ENCODE peak calls at places on chromosomes 13 and 19, in five cellular contexts. C is HepG2, K is K562, J is HCT116, L is GM12878. D is an unnamed sample. For H3K4me1, the result is how much of the 10 kb centered on the place peaks cover.

GRCh38 chr19:29749450-29749849 is 34.4 kb upstream of the C19orf12 start:
- DNase-seq in K (no peak), J (no peak), L (no peak), C (no peak), D (no peak)

GRCh38 chr19:44841255-44841654 is 4.8 kb upstream of the NECTIN2 start:
- DNase-seq in L (no peak), K (no peak), J (no peak), C (no peak), D (no peak)

GRCh38 chr19:12947702-12948596 is 2.3 kb downstream of the RAD23A start:
- DNase-seq in J (no peak), C (no peak), K (peak), L (no peak), D (no peak)

GRCh38 chr19:43639507-43640423 is at the start of gene CADM4:
- DNase-seq in L (no peak), C (no peak), K (peak), J (no peak), D (peak)

GRCh38 chr19:32233885-32234284 is 111.5 kb upstream of the ZNF507 start:
- DNase-seq in J (no peak), L (no peak), C (no peak), K (no peak), D (no peak)

GRCh38 chr13:42497798-42498197 is 76.2 kb upstream of the TNFSF11 start:
- DNase-seq in L (peak), C (no peak), K (no peak), J (no peak), D (no peak)

GRCh38 chr19:5480427-5480836 is 25.2 kb downstream of the ZNRF4 start:
- DNase-seq in L (no peak), K (peak), J (peak), C (peak), D (peak)

GRCh38 chr13:33728271-33729037 is 89.5 kb upstream of the RFC3 start:
- DNase-seq in C (no peak), J (no peak), K (no peak), L (peak), D (no peak)

GRCh38 chr13:113453962-113454361 is 674 bp upstream of the ADPRHL1 start:
- DNase-seq in C (no peak), K (no peak), J (no peak), L (no peak), D (no peak)

GRCh38 chr19:16899566-16900075 is 10.8 kb downstream of the F2RL3 start:
- DNase-seq in K (peak), J (peak), L (no peak), C (peak), D (peak)

GRCh38 chr19:12665281-12665573 is 1.3 kb downstream of the MAN2B1 start:
- DNase-seq in K (no peak), L (peak), C (no peak), J (no peak), D (no peak)

GRCh38 chr13:76864259-76864658 is 21.9 kb downstream of the KCTD12 start:
- DNase-seq in J (no peak), L (no peak), K (no peak), C (no peak), D (no peak)

GRCh38 chr19:48149430-48149829 is 20.7 kb downstream of the LIG1 start:
- DNase-seq in C (no peak), L (no peak), J (no peak), K (no peak), D (no peak)

GRCh38 chr19:3855321-3855720 is 13.5 kb downstream of the ZFR2 start:
- DNase-seq in J (no peak), K (no peak), C (peak), L (no peak), D (no peak)

GRCh38 chr13:109780880-109781383 is 5.5 kb downstream of the IRS2 start:
- DNase-seq in L (no peak), J (no peak), C (no peak), K (no peak), D (no peak)

GRCh38 chr13:42981853-42982252 is 10.2 kb downstream of the EPSTI1 start:
- DNase-seq in C (no peak), L (no peak), K (no peak), J (no peak), D (peak)

GRCh38 chr13:75319244-75319643 is 162.7 kb downstream of the TBC1D4 start:
- DNase-seq in K (no peak), J (no peak), L (no peak), C (peak), D (no peak)

GRCh38 chr19:46471116-46471733 is at the start of gene PNMA8A:
- DNase-seq in L (no peak), K (peak), C (no peak), J (no peak), D (peak)

GRCh38 chr19:3289971-3290569 is 65.6 kb downstream of the CELF5 start:
- DNase-seq in J (no peak), C (no peak), L (no peak), K (no peak), D (no peak)

GRCh38 chr13:61913183-61913582 is 497.5 kb upstream of the PCDH20 start:
- DNase-seq in J (no peak), C (no peak), L (no peak), K (no peak), D (no peak)

GRCh38 chr19:18006895-18007604 is 920 bp upstream of the ARRDC2 start:
- DNase-seq in K (peak), L (no peak), J (no peak), C (peak), D (peak)

GRCh38 chr13:42815686-42816085 is 34.3 kb downstream of the FAM216B start:
- DNase-seq in L (no peak), K (no peak), C (no peak), J (no peak), D (no peak)

GRCh38 chr13:26007774-26008173 is 44.0 kb downstream of the SHISA2 start:
- DNase-seq in C (no peak), J (no peak), K (no peak), L (no peak), D (no peak)

GRCh38 chr13:110882228-110882627 is 32.6 kb downstream of the ANKRD10 start:
- DNase-seq in K (no peak), J (no peak), C (no peak), L (no peak), D (no peak)

GRCh38 chr19:54478677-54479266 is 5.7 kb upstream of the CDC42EP5 start:
- DNase-seq in C (peak), L (no peak), K (no peak), J (peak), D (peak)

GRCh38 chr13:80082396-80083096 is 258.4 kb downstream of the SPRY2 start:
- DNase-seq in C (no peak), J (no peak), L (no peak), K (no peak), D (no peak)

GRCh38 chr19:35347930-35348298 is 212 bp downstream of the FFAR1 start:
- DNase-seq in J (no peak), K (no peak), L (no peak), C (no peak), D (no peak)

GRCh38 chr13:49502954-49503353 is 7.2 kb downstream of the PHF11 start:
- DNase-seq in L (no peak), K (no peak), J (no peak), C (no peak), D (no peak)

GRCh38 chr13:78875792-78876580 is 217.0 kb upstream of the OBI1 start:
- DNase-seq in J (no peak), C (no peak), L (no peak), K (no peak), D (peak)

GRCh38 chr13:110239280-110240120 is 67.5 kb downstream of the COL4A1 start:
- DNase-seq in K (no peak), L (no peak), C (no peak), J (no peak), D (no peak)

GRCh38 chr13:98678741-98679140 is 73.7 kb downstream of the SLC15A1 start:
- DNase-seq in L (no peak), C (no peak), K (no peak), J (no peak), D (no peak)

GRCh38 chr13:93079294-93079693 is 147.3 kb upstream of the GPC6 start:
- DNase-seq in K (no peak), C (no peak), J (no peak), L (no peak), D (no peak)

GRCh38 chr13:31797154-31797775 is 57.9 kb downstream of the RXFP2 start:
- DNase-seq in K (no peak), L (no peak), J (peak), C (peak), D (peak)

GRCh38 chr19:48284891-48285290 is 15.0 kb downstream of the ZNF114 start:
- DNase-seq in C (no peak), L (no peak), J (no peak), K (no peak), D (no peak)

GRCh38 chr19:51566489-51567100 is 4.5 kb upstream of the ZNF175 start:
- DNase-seq in L (no peak), J (no peak), K (no peak), C (no peak), D (no peak)

GRCh38 chr13:113069861-113070805 is 35.5 kb upstream of the F7 start:
- DNase-seq in J (no peak), K (no peak), C (no peak), L (no peak), D (no peak)

GRCh38 chr19:46537136-46538097 is 41.8 kb upstream of the PNMA8B start:
- DNase-seq in J (no peak), K (peak), C (no peak), L (no peak), D (peak)

GRCh38 chr19:18607222-18608101 is 863 bp upstream of the CRLF1 start:
- DNase-seq in C (no peak), J (no peak), K (peak), L (no peak), D (peak)

GRCh38 chr19:46841458-46842083 is 9.1 kb downstream of the AP2S1 start:
- DNase-seq in J (no peak), K (peak), C (no peak), L (no peak), D (no peak)

GRCh38 chr19:39046037-39046821 is 13.9 kb upstream of the FBXO27 start:
- DNase-seq in K (no peak), C (peak), J (peak), L (no peak), D (peak)

DNA sequence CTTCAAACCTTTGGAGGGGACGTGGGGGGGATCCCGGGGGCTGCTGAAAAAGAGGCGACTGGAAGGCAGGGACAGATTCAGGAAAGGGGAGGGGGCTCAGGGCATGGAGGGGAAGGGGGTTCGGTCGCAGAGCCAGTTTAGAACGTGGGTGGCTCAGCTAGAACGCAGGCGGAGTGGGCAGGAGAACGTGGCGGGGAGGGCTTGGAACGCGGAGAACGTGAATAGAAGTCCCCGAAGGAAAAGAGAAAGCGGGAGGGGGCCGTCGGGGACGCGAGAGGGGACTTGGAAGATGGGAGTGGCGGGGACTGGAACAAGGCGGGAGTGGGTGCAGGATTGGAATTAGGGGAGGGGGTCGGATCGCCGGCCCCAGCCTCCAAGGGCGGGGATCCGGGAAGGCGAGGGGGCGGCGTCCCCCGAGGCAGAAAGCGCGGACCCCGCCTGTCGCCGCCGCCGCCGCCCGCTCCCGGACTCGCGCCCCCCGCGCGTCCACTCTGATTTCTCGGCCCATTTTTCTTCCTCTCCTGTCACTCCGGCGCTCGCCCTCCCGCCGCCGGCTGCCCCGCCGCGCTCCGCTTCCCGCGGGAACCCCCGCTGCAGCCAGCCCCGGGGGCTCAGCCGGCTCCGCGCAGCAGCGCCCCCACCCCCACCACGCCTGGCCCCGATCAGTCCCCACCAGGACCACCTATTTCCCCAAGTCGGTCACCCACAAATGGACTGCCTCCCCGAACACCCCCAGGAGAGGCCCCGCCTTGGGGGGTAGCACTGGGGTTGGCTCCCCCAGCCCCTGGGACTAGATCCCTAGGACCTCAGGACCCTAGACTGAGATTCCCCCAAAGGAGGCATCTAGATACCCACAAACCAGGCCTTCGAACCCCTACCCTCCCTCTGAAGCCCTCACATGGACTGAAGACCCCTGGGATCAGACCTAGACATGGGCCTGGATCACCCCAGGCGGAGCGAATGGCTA is 12.5 kb upstream of the ERFL start:
- DNase-seq in C (no peak), L (no peak), J (no peak), K (peak), D (peak)
- TF ChIP-seq EZH2 in C (no peak), L (no peak), J (no peak), K (no peak), D (peak)

DNA sequence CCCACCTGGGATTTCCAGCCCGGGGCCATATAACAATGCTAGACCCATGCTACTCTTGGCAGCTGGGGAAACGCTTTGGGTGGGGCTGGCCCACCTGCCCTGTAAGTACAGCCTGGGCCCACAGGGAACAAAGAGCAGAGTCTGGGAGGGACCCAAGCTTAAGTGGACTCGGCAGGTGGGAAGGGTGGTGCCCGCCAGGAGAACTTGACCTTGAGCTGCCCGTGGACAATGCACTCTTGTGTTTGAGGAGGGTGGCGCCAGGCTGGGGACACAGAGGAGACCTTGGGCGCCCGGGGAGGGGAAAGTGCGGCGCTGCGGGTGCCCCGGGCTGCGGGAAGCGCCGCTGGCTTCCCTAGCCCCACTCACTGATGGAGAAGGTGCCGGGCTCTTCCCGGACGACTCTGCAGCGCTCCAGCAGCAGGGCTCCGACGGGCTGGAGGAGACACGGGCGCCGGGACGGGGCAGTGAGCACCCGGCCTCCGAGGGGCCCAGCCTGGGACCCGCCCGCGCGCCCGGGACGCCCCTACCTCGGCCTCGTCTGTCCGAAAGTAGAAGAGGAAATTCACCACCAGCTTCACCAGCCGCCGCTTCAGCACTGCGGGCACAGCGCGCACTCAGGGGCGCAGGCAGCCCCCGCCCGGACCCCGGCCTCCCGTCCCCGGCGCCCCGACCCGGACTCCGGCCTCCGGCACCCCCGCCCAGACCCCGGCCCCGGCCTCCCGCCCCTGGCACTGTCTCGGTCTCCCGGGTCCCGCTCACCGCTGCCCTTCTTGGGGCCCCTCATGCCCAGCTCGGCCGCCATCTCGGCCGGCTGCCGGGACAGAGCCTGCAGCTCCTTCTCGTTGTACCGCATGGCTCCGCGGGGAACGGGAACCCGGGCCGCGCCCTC is 489 bp downstream of the PLEKHJ1 start:
- DNase-seq in K (no peak), J (no peak), L (no peak), C (peak), D (peak)
- TF ChIP-seq REST in K (no peak), J (no peak), L (no peak), C (no peak), D (no peak)

GRCh38 chr19:8454218-8454617 is 9.4 kb downstream of the HNRNPM start:
- DNase-seq in L (no peak), J (no peak), K (no peak), C (no peak), D (no peak)
- H3K4me1 ChIP-seq in L (under half), J (under half), K (under half), C (half or more), D (half or more)

GRCh38 chr13:99985886-99986527 is 4.4 kb downstream of the ZIC2 start:
- DNase-seq in J (no peak), L (no peak), C (no peak), K (no peak), D (no peak)
- TF ChIP-seq EZH2 in J (no peak), L (peak), C (no peak), K (no peak), D (peak)

GRCh38 chr13:73981595-73981994 is 152.6 kb downstream of the KLF12 start:
- DNase-seq in J (no peak), C (no peak), K (no peak), L (no peak), D (no peak)

GRCh38 chr13:73984949-73985691 is 149.1 kb downstream of the KLF12 start:
- DNase-seq in J (no peak), K (no peak), L (no peak), C (no peak), D (peak)

GRCh38 chr13:73985789-73986188 is 148.4 kb downstream of the KLF12 start:
- DNase-seq in K (no peak), J (no peak), L (no peak), C (no peak), D (no peak)

GRCh38 chr13:73984201-73984600 is 150.0 kb downstream of the KLF12 start:
- DNase-seq in L (no peak), C (no peak), K (no peak), J (no peak), D (no peak)

DNA sequence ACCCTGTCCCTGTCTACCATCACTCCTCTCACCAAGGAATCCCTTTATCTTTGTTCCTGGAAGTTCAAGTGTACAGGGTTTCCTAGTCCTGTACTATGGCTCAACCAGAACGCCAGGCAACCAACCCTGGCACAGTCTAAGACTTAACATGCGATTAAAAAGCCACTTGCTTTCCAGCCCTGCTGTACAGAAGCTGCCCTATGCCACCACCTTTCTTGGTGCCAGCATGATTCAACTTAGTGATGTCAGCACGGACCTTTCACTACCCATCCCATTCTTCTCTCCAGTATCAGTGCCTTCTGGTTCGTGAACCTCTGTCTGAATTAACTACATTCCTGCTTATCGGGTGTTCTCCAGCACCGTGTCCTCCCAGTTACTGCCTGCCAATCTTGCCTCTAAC is 151.1 kb downstream of the KLF12 start:
- DNase-seq in C (no peak), K (no peak), L (no peak), J (no peak), D (no peak)
- TF ChIP-seq REST in C (no peak), K (no peak), L (no peak), J (no peak), D (no peak)

GRCh38 chr13:48185018-48185417 is 48.0 kb upstream of the ITM2B start:
- DNase-seq in C (no peak), L (no peak), K (no peak), J (no peak), D (no peak)
- H3K4me1 ChIP-seq in C (under half), L (under half), K (under half), J (under half), D (under half)

GRCh38 chr19:19966862-19967261 is 66.1 kb downstream of the ZNF93 start:
- DNase-seq in J (no peak), L (no peak), C (no peak), K (no peak), D (peak)
- TF ChIP-seq EZH2 in J (no peak), L (no peak), C (no peak), K (no peak), D (no peak)

DNA sequence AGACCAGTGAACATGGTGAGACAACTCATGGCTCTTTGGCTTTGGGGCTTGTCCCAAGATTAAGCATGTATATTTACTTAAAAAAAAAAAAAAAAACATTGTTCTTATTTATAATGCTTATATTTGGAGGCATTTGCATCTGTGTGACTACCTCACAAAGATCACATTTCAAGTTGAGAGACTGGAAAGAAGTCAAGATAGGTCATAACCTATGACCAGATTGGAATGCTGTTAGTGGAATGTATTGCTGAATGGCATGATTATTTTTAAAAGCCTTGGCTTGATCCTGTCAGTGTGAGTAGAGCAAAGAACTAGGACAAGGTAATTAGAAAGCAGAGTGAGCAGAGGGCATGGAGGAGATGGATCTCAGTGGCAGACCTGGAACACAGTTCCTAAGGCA is 214.6 kb downstream of the OXGR1 start:
- DNase-seq in K (no peak), L (no peak), J (no peak), C (no peak), D (no peak)
- TF ChIP-seq REST in K (no peak), L (no peak), J (no peak), C (no peak), D (no peak)

D was measured in GM23338.